ENCODE peak calls at places on chromosomes 5 and 9, in ten cellular contexts. O, H, F, I, M, S, L, E, Y and D are unnamed samples. For H3K4me1 and H3K27me3, the result is how much of the 10 kb centered on the place peaks cover.

GRCh38 chr5:93164690-93165089 is 416.3 kb downstream of the NR2F1-AS1 start:
- DNase-seq in O (peak), H (no peak), F (no peak), I (no peak), M (no peak), S (peak), L (no peak), E (no peak), Y (no peak), D (no peak)

GRCh38 chr9:19903076-19903475 is 114.2 kb upstream of the SLC24A2 start:
- DNase-seq in O (no peak), H (no peak), F (no peak), I (no peak), M (no peak), S (no peak), L (no peak), E (no peak), Y (no peak), D (no peak)

GRCh38 chr5:488744-489688 is 35.2 kb downstream of the SLC9A3 start:
- DNase-seq in O (no peak), H (no peak), F (no peak), I (no peak), M (no peak), S (no peak), L (no peak), E (no peak), Y (no peak), D (no peak)

GRCh38 chr9:28212979-28213378 is 639.7 kb upstream of the C9orf72 start:
- DNase-seq in O (no peak), H (peak), F (no peak), I (no peak), M (no peak), S (no peak), L (no peak), E (no peak), Y (no peak), D (no peak)

GRCh38 chr5:122333564-122333963 is 21.5 kb downstream of the SNCAIP start:
- DNase-seq in O (no peak), H (no peak), F (no peak), I (no peak), M (no peak), S (no peak), L (no peak), E (no peak), Y (no peak), D (no peak)

GRCh38 chr9:103183569-103184191 is 188.5 kb downstream of the CYLC2 start:
- DNase-seq in O (peak), H (no peak), F (no peak), I (peak), M (no peak), S (no peak), L (no peak), E (peak), Y (no peak), D (no peak)

GRCh38 chr9:88692837-88693236 is 157.9 kb downstream of the NXNL2 start:
- DNase-seq in O (no peak), H (no peak), F (no peak), I (no peak), M (no peak), S (no peak), L (no peak), E (no peak), Y (no peak), D (no peak)

GRCh38 chr9:79209012-79209411 is 362.8 kb upstream of the TLE4 start:
- DNase-seq in O (no peak), H (no peak), F (no peak), I (peak), M (no peak), S (no peak), L (no peak), E (no peak), Y (no peak), D (no peak)

GRCh38 chr5:113190347-113190746 is 213.7 kb downstream of the DCP2 start:
- DNase-seq in O (no peak), H (peak), F (no peak), I (no peak), M (no peak), S (no peak), L (no peak), E (no peak), Y (no peak), D (no peak)

GRCh38 chr5:105506692-105507277 is 1944.2 kb upstream of the NUDT12 start:
- DNase-seq in O (no peak), H (peak), F (no peak), I (peak), M (no peak), S (no peak), L (peak), E (peak), Y (no peak), D (no peak)

GRCh38 chr5:138662599-138662998 is 87.4 kb upstream of the HSPA9 start:
- DNase-seq in O (no peak), H (peak), F (no peak), I (no peak), M (no peak), S (no peak), L (no peak), E (no peak), Y (no peak), D (no peak)

GRCh38 chr5:44808435-44809214 is at the start of gene MRPS30:
- DNase-seq in O (peak), H (peak), F (peak), I (peak), M (peak), S (peak), L (peak), E (peak), Y (peak), D (peak)

GRCh38 chr5:44814761-44815160 is 6.0 kb downstream of the MRPS30 start:
- DNase-seq in O (no peak), H (no peak), F (no peak), I (no peak), M (no peak), S (no peak), L (no peak), E (no peak), Y (no peak), D (no peak)

GRCh38 chr5:44807269-44807668 is 1.5 kb upstream of the MRPS30 start:
- DNase-seq in O (no peak), H (no peak), F (no peak), I (no peak), M (no peak), S (no peak), L (no peak), E (no peak), Y (no peak), D (no peak)

GRCh38 chr5:44809956-44810276 is 1.2 kb downstream of the MRPS30 start:
- DNase-seq in O (no peak), H (no peak), F (no peak), I (no peak), M (no peak), S (no peak), L (no peak), E (no peak), Y (no peak), D (no peak)

DNA sequence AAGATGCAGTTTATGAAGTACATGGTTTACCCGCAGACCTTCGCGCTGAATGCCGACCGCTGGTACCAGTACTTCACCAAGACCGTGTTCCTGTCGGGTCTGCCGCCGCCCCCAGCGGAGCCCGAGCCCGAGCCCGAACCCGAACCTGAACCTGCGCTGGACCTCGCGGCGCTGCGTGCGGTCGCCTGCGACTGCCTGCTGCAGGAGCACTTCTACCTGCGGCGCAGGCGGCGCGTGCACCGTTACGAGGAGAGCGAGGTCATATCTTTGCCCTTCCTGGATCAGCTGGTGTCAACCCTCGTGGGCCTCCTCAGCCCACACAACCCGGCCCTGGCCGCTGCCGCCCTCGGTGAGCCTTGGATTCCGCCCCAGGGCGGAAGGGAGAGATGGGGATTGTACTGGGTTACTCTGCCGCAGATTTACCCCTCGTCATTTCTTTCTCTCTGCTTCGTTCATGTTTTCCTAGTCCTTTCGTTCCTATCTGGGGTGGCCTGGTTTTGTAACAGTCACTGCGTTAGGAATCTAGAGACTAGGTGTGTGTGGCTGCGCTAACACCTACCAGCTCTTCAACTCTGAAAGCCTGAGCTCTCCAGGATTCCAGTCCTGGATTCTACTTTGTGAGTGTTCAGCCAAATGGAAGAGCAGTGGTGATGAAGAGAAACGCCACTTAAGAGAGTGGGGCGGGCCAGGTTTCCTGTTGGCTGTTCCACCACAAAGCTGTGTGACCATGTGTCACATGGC is 638 bp downstream of the MRPS30 start:
- DNase-seq in O (peak), H (peak), F (peak), I (peak), M (peak), S (peak), L (no peak), E (peak), Y (peak), D (peak)
- H3K27ac ChIP-seq in O (peak), H (peak), F (peak), I (peak), M (peak), S (peak), L (no peak), E (peak), Y (peak), D (peak)

GRCh38 chr9:133880136-133880535 is 112.0 kb downstream of the VAV2 start:
- DNase-seq in O (no peak), H (peak), F (no peak), I (no peak), M (no peak), S (no peak), L (no peak), E (no peak), Y (no peak), D (no peak)
- H3K4me1 ChIP-seq in O (under half), H (half or more), F (under half), I (under half), M (under half), S (half or more), L (under half), E (under half), Y (under half), D (under half)

DNA sequence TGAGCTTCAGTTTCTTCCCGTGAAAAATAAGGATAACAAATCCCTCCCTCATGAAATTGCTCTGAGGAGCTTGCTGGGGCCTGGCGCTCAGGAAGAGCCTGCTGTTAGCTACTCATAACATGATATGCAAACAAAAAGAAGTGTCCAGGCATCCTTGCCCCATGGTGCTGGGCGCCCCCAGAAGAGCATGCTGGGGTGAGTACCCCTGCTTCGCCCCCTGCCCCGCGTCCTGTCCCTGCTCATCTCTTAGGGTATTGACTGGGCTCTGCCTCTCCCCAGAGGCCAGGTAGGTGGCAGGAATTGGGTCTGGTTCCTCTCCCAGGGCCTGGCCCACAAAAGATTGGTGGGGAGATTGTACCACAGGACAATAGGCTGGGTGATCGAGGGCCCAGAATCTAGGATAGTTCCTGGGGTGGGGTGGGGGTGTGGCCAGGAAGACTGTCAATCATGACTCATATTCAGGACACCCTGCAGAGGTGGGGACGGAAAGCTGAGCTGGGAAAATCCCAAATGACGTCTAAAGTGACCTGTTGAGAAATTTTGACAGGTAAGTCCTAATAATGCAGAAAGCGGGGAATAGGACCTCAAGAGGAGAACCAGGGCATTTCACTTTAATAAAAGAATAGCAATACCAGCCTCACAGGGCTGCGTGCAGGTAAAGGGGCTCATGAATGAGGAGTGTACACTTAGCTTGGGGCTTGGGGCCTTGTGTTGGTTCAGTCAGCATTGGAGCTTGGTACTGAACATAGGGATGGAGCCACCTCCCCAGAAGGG is 8.9 kb downstream of the PITX1 start:
- DNase-seq in O (no peak), H (peak), F (no peak), I (no peak), M (no peak), S (no peak), L (no peak), E (no peak), Y (peak), D (peak)
- H3K27me3 ChIP-seq in O (under half), H (under half), F (half or more), I (half or more), M (under half), S (under half), L (under half), E (under half), Y (under half), D (under half)

GRCh38 chr5:125180222-125180621 is 433.8 kb upstream of the ZNF608 start:
- DNase-seq in O (no peak), H (no peak), F (no peak), I (no peak), M (no peak), S (no peak), L (no peak), E (no peak), Y (no peak), D (no peak)

GRCh38 chr5:125176005-125176390 is 429.6 kb upstream of the ZNF608 start:
- DNase-seq in O (no peak), H (no peak), F (no peak), I (no peak), M (no peak), S (no peak), L (no peak), E (no peak), Y (no peak), D (no peak)

GRCh38 chr5:125179617-125180016 is 433.2 kb upstream of the ZNF608 start:
- DNase-seq in O (no peak), H (no peak), F (no peak), I (no peak), M (no peak), S (no peak), L (no peak), E (no peak), Y (no peak), D (no peak)

GRCh38 chr5:125177340-125177739 is 430.9 kb upstream of the ZNF608 start:
- DNase-seq in O (no peak), H (no peak), F (no peak), I (no peak), M (no peak), S (no peak), L (no peak), E (no peak), Y (no peak), D (no peak)

GRCh38 chr5:125175348-125176004 is 429.0 kb upstream of the ZNF608 start:
- DNase-seq in O (no peak), H (no peak), F (no peak), I (no peak), M (no peak), S (no peak), L (no peak), E (no peak), Y (no peak), D (no peak)
- H3K27ac ChIP-seq in O (no peak), H (no peak), F (no peak), I (no peak), M (no peak), S (no peak), L (no peak), E (no peak), Y (no peak), D (no peak)

GRCh38 chr9:114122628-114123027 is 23.5 kb upstream of the KIF12 start:
- DNase-seq in O (no peak), H (no peak), F (no peak), I (no peak), M (no peak), S (no peak), L (no peak), E (no peak), Y (no peak), D (no peak)
- H3K4me1 ChIP-seq in O (under half), H (under half), F (under half), I (under half), M (under half), S (under half), L (under half), E (under half), Y (under half), D (under half)

GRCh38 chr5:168865973-168866372 is 286.8 kb upstream of the PANK3 start:
- DNase-seq in O (no peak), H (no peak), F (peak), I (peak), M (no peak), S (no peak), L (no peak), E (no peak), Y (no peak), D (no peak)
- H3K27me3 ChIP-seq in O (under half), H (under half), F (under half), I (under half), M (under half), S (under half), L (under half), E (under half), Y (under half), D (under half)

GRCh38 chr9:7376213-7376612 is 423.4 kb downstream of the DMAC1 start:
- DNase-seq in O (no peak), H (no peak), F (no peak), I (no peak), M (no peak), S (no peak), L (no peak), E (no peak), Y (no peak), D (no peak)
- H3K27ac ChIP-seq in O (no peak), H (no peak), F (no peak), I (no peak), M (no peak), S (no peak), L (no peak), E (no peak), Y (no peak), D (no peak)

DNA sequence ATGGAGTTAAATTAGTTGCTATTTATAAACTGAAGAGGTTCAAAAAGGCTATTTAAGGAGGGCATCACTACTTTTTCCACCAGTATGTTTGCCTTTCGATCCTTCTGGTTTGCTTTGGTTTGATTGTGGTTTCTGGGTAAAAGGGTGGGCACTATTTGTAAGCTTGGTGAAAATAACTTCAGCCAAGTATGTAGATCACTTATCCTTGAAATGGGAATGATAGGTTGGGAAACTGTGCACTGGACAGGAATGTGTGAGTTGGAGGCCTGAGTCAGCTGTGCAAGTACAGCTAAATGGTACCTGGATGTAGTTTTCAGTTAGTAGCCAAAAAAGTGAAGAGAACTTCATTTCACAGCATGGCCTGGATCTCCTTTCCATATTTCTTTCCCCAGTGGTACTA is 466.2 kb downstream of the ENC1 start:
- DNase-seq in O (no peak), H (peak), F (no peak), I (no peak), M (no peak), S (no peak), L (no peak), E (no peak), Y (no peak), D (no peak)
- H3K4me1 ChIP-seq in O (under half), H (under half), F (under half), I (under half), M (under half), S (under half), L (under half), E (under half), Y (under half), D (under half)

DNA sequence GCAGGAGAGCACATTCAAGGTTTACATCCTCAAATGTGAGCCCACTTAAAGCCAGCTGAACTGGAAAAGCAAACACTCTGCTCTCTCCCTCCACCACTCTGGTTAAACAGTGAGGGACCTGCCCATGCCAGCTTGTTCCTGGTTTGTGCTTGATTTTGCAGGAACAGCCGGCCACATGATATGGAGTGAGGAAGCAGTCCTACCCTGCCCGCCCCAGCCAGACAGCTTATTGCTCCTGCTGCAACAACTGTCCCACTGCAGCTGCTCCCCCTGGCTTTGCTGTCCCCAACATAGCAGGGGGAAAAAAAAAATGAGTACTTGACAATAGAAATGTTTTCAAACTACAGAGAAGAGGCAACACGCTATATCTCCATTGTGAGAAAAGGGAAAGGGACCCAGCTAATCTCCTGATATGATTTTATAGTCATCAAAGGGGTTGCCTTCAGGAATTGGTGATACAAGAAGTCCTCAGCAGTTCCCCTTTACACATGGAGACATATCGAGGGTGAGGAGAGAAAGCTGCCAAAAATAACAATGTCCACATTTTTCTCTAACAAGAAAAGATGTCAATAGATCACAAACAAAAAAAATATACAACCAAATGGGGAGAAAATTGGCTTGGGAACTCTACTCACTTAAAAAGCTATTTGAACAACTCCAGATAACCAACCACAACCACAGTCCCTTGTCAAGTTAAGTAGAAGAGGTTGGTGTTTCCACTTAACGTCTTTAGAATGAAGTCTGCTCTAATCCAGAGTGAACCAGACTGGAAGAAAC is 4.6 kb downstream of the MYO10 start:
- DNase-seq in O (no peak), H (no peak), F (no peak), I (no peak), M (peak), S (no peak), L (no peak), E (peak), Y (peak), D (no peak)
- H3K27me3 ChIP-seq in O (under half), H (under half), F (under half), I (under half), M (under half), S (under half), L (under half), E (under half), Y (under half), D (under half)